ENCODE peak calls at places on chromosomes 1 and 21, in ten cellular contexts. One of them, this sample, is unnamed.

GRCh38 chr1:81998165-81998564 is 197.4 kb downstream of the ADGRL2 start:
- DNase-seq in stomach: no peak
- DNase-seq in kidney: no peak
- DNase-seq in sigmoid colon: no peak
- DNase-seq in Calu3: no peak
- DNase-seq in GM10248: no peak
- DNase-seq in CD4-positive, alpha-beta T cell: no peak
- DNase-seq in AG04450: no peak
- DNase-seq in NB4: no peak
- DNase-seq in testis: peak; percentile 30
- DNase-seq in this sample: no peak

GRCh38 chr1:211386931-211387330 is 60.3 kb downstream of the TRAF5 start:
- DNase-seq in AG04450: peak; percentile 2
- DNase-seq in NB4: no peak
- DNase-seq in CD4-positive, alpha-beta T cell: no peak
- DNase-seq in kidney: no peak
- DNase-seq in GM10248: no peak
- DNase-seq in testis: no peak
- DNase-seq in Calu3: no peak
- DNase-seq in sigmoid colon: no peak
- DNase-seq in stomach: no peak
- DNase-seq in this sample: no peak

GRCh38 chr1:11800756-11801433 is 4.9 kb downstream of the MTHFR start:
- DNase-seq in testis: no peak
- DNase-seq in sigmoid colon: peak; percentile 64
- DNase-seq in stomach: no peak
- DNase-seq in NB4: no peak
- DNase-seq in AG04450: no peak
- DNase-seq in kidney: peak; percentile 77
- DNase-seq in GM10248: no peak
- DNase-seq in CD4-positive, alpha-beta T cell: no peak
- DNase-seq in Calu3: peak; percentile 55
- DNase-seq in this sample: no peak

GRCh38 chr1:145983206-145983675 is 13.1 kb downstream of the TXNIP start:
- DNase-seq in CD4-positive, alpha-beta T cell: no peak
- DNase-seq in testis: no peak
- DNase-seq in NB4: no peak
- DNase-seq in sigmoid colon: peak; percentile 73
- DNase-seq in stomach: peak; percentile 88
- DNase-seq in Calu3: no peak
- DNase-seq in AG04450: no peak
- DNase-seq in GM10248: no peak
- DNase-seq in kidney: no peak
- DNase-seq in this sample: no peak

GRCh38 chr1:153977250-153978240 is at the start of gene JTB:
- DNase-seq in GM10248: peak; percentile 91
- DNase-seq in NB4: peak; percentile 90
- DNase-seq in Calu3: peak; percentile 90
- DNase-seq in kidney: peak; percentile 96
- DNase-seq in CD4-positive, alpha-beta T cell: peak; percentile 81
- DNase-seq in stomach: peak; percentile 91
- DNase-seq in AG04450: no peak
- DNase-seq in testis: peak; percentile 97
- DNase-seq in sigmoid colon: peak; percentile 93
- DNase-seq in this sample: peak; percentile 72

GRCh38 chr1:234849824-234850223 is 239.8 kb upstream of the IRF2BP2 start:
- DNase-seq in kidney: no peak
- DNase-seq in sigmoid colon: no peak
- DNase-seq in stomach: no peak
- DNase-seq in NB4: no peak
- DNase-seq in testis: no peak
- DNase-seq in CD4-positive, alpha-beta T cell: no peak
- DNase-seq in AG04450: no peak
- DNase-seq in Calu3: no peak
- DNase-seq in GM10248: no peak
- DNase-seq in this sample: no peak

GRCh38 chr21:39712976-39713375 is 32.0 kb upstream of the IGSF5 start:
- DNase-seq in stomach: no peak
- DNase-seq in GM10248: no peak
- DNase-seq in testis: no peak
- DNase-seq in CD4-positive, alpha-beta T cell: no peak
- DNase-seq in NB4: peak; percentile 5
- DNase-seq in Calu3: peak; percentile 6
- DNase-seq in kidney: no peak
- DNase-seq in sigmoid colon: no peak
- DNase-seq in AG04450: no peak
- DNase-seq in this sample: no peak

GRCh38 chr21:45421071-45421845 is 16.3 kb downstream of the COL18A1 start:
- DNase-seq in NB4: no peak
- DNase-seq in CD4-positive, alpha-beta T cell: no peak
- DNase-seq in testis: no peak
- DNase-seq in GM10248: no peak
- DNase-seq in stomach: peak; percentile 86
- DNase-seq in kidney: peak; percentile 93
- DNase-seq in Calu3: peak; percentile 82
- DNase-seq in AG04450: no peak
- DNase-seq in sigmoid colon: peak; percentile 68
- DNase-seq in this sample: no peak

GRCh38 chr21:43877936-43878575 is 13.0 kb downstream of the AGPAT3 start:
- DNase-seq in testis: no peak
- DNase-seq in CD4-positive, alpha-beta T cell: no peak
- DNase-seq in Calu3: no peak
- DNase-seq in sigmoid colon: no peak
- DNase-seq in GM10248: no peak
- DNase-seq in AG04450: no peak
- DNase-seq in kidney: no peak
- DNase-seq in NB4: no peak
- DNase-seq in stomach: no peak
- DNase-seq in this sample: no peak

GRCh38 chr1:177954076-177954475 is 15.8 kb downstream of the SEC16B start:
- DNase-seq in testis: no peak
- DNase-seq in kidney: no peak
- DNase-seq in AG04450: no peak
- DNase-seq in GM10248: no peak
- DNase-seq in NB4: no peak
- DNase-seq in sigmoid colon: no peak
- DNase-seq in CD4-positive, alpha-beta T cell: no peak
- DNase-seq in Calu3: no peak
- DNase-seq in stomach: no peak
- DNase-seq in this sample: no peak

GRCh38 chr1:177964336-177964735 is 5.5 kb downstream of the SEC16B start:
- DNase-seq in Calu3: no peak
- DNase-seq in kidney: no peak
- DNase-seq in NB4: no peak
- DNase-seq in sigmoid colon: no peak
- DNase-seq in AG04450: no peak
- DNase-seq in GM10248: no peak
- DNase-seq in stomach: no peak
- DNase-seq in testis: no peak
- DNase-seq in CD4-positive, alpha-beta T cell: no peak
- DNase-seq in this sample: no peak

GRCh38 chr1:177960939-177961622 is 8.8 kb downstream of the SEC16B start:
- DNase-seq in kidney: no peak
- DNase-seq in Calu3: no peak
- DNase-seq in AG04450: no peak
- DNase-seq in CD4-positive, alpha-beta T cell: no peak
- DNase-seq in testis: no peak
- DNase-seq in NB4: no peak
- DNase-seq in sigmoid colon: no peak
- DNase-seq in GM10248: no peak
- DNase-seq in stomach: no peak
- DNase-seq in this sample: no peak

GRCh38 chr1:177958092-177958491 is 11.8 kb downstream of the SEC16B start:
- DNase-seq in CD4-positive, alpha-beta T cell: no peak
- DNase-seq in Calu3: no peak
- DNase-seq in GM10248: no peak
- DNase-seq in kidney: no peak
- DNase-seq in AG04450: no peak
- DNase-seq in testis: no peak
- DNase-seq in NB4: no peak
- DNase-seq in sigmoid colon: no peak
- DNase-seq in stomach: no peak
- DNase-seq in this sample: no peak

DNA sequence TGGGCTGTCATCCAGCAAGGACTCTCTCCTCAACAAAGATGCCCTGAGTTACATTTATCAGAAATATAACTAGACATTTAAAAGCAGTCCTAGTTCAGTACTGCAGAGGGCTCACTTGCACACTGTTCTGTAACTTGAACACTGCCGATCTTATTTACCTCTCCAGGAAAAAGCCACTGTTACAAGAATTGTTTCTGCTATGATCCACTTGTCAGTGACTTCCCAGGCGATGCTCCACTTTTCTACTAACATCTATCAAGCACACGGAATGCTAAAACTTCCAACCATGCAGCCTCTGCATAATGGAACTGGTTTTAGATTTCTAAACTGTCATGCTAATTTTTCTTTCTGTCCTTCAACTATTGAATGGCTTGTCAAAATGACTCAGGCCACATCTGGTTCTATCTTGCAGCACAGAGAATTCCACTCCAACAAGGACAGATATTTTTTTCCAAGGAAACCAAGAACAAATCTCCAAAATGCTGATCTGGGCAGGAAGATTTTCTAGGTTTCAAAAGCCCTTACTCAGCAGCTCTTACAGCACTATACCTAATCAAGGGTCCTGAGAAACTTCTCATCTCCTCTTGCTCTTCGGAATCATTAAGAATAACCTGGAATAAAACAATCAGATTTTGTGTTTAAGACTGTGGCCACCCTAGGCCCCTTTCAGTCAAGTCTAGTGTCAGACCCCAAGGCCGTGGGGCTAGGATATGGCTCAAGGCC is 9.9 kb downstream of the SEC16B start:
- DNase-seq in kidney: no peak
- DNase-seq in CD4-positive, alpha-beta T cell: no peak
- DNase-seq in GM10248: no peak
- DNase-seq in AG04450: no peak
- DNase-seq in testis: no peak
- DNase-seq in NB4: peak; percentile 24
- DNase-seq in Calu3: peak; percentile 13
- DNase-seq in stomach: no peak
- DNase-seq in sigmoid colon: no peak
- DNase-seq in this sample: no peak
- TF ChIP-seq CTCF in kidney: peak; percentile 32
- TF ChIP-seq CTCF in CD4-positive, alpha-beta T cell: no peak
- TF ChIP-seq CTCF in GM10248: no peak
- TF ChIP-seq CTCF in AG04450: peak; percentile 61
- TF ChIP-seq CTCF in testis: peak; percentile 26
- TF ChIP-seq CTCF in NB4: no peak
- TF ChIP-seq CTCF in Calu3: peak; percentile 40
- TF ChIP-seq CTCF in stomach: no peak
- TF ChIP-seq CTCF in sigmoid colon: no peak
- TF ChIP-seq CTCF in this sample: no peak

DNA sequence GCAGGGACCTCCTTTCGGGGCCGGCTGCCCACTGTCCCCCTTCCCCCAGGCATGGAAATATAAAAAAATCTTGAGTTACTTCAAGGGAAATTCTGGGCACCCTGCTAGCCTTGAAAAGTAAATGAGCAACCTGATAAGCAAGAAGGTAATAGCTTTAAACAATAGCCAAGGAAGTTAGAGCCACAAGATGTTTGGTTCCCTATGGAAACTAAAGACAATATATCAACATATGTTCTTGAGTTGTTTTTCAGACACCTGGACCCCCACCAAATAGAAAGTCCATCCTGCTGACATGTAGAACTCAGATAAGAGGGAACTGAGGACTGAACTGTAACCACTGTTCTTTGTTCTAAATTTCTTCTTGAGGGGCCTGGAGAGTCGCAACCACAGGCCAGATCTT is 19.3 kb upstream of the SLC35A3 start:
- DNase-seq in GM10248: no peak
- DNase-seq in Calu3: no peak
- DNase-seq in CD4-positive, alpha-beta T cell: no peak
- DNase-seq in sigmoid colon: no peak
- DNase-seq in AG04450: no peak
- DNase-seq in stomach: no peak
- DNase-seq in testis: no peak
- DNase-seq in NB4: no peak
- DNase-seq in kidney: no peak
- DNase-seq in this sample: no peak
- TF ChIP-seq CTCF in GM10248: no peak
- TF ChIP-seq CTCF in Calu3: no peak
- TF ChIP-seq CTCF in CD4-positive, alpha-beta T cell: no peak
- TF ChIP-seq CTCF in sigmoid colon: no peak
- TF ChIP-seq CTCF in AG04450: no peak
- TF ChIP-seq CTCF in stomach: no peak
- TF ChIP-seq CTCF in testis: no peak
- TF ChIP-seq CTCF in NB4: no peak
- TF ChIP-seq CTCF in kidney: no peak
- TF ChIP-seq CTCF in this sample: no peak

GRCh38 chr1:200896571-200897187 is 2.0 kb downstream of the INAVA start:
- DNase-seq in CD4-positive, alpha-beta T cell: no peak
- DNase-seq in sigmoid colon: no peak
- DNase-seq in NB4: peak; percentile 92
- DNase-seq in kidney: peak; percentile 90
- DNase-seq in stomach: peak; percentile 78
- DNase-seq in AG04450: no peak
- DNase-seq in testis: no peak
- DNase-seq in GM10248: no peak
- DNase-seq in Calu3: peak; percentile 97
- DNase-seq in this sample: no peak

GRCh38 chr1:200895448-200895799 is 724 bp downstream of the INAVA start:
- DNase-seq in CD4-positive, alpha-beta T cell: no peak
- DNase-seq in GM10248: no peak
- DNase-seq in kidney: no peak
- DNase-seq in stomach: no peak
- DNase-seq in NB4: no peak
- DNase-seq in testis: no peak
- DNase-seq in AG04450: no peak
- DNase-seq in Calu3: peak; percentile 40
- DNase-seq in sigmoid colon: no peak
- DNase-seq in this sample: no peak

GRCh38 chr1:200893411-200893901 is 1.2 kb upstream of the INAVA start:
- DNase-seq in Calu3: peak; percentile 78
- DNase-seq in stomach: no peak
- DNase-seq in testis: no peak
- DNase-seq in AG04450: no peak
- DNase-seq in CD4-positive, alpha-beta T cell: no peak
- DNase-seq in GM10248: no peak
- DNase-seq in kidney: no peak
- DNase-seq in NB4: no peak
- DNase-seq in sigmoid colon: no peak
- DNase-seq in this sample: no peak

GRCh38 chr1:200895801-200896570 is 1.3 kb downstream of the INAVA start:
- DNase-seq in sigmoid colon: no peak
- DNase-seq in AG04450: no peak
- DNase-seq in CD4-positive, alpha-beta T cell: no peak
- DNase-seq in GM10248: peak; percentile 73
- DNase-seq in stomach: no peak
- DNase-seq in Calu3: peak; percentile 55
- DNase-seq in testis: no peak
- DNase-seq in kidney: no peak
- DNase-seq in NB4: peak; percentile 68
- DNase-seq in this sample: no peak

GRCh38 chr1:200894712-200895447 is at the start of gene INAVA:
- DNase-seq in kidney: peak; percentile 93
- DNase-seq in testis: no peak
- DNase-seq in Calu3: peak; percentile 87
- DNase-seq in CD4-positive, alpha-beta T cell: no peak
- DNase-seq in stomach: peak; percentile 80
- DNase-seq in AG04450: no peak
- DNase-seq in sigmoid colon: no peak
- DNase-seq in NB4: no peak
- DNase-seq in GM10248: no peak
- DNase-seq in this sample: no peak
- TF ChIP-seq CTCF in kidney: no peak
- TF ChIP-seq CTCF in testis: no peak
- TF ChIP-seq CTCF in Calu3: no peak
- TF ChIP-seq CTCF in CD4-positive, alpha-beta T cell: no peak
- TF ChIP-seq CTCF in stomach: no peak
- TF ChIP-seq CTCF in AG04450: no peak
- TF ChIP-seq CTCF in sigmoid colon: no peak
- TF ChIP-seq CTCF in NB4: no peak
- TF ChIP-seq CTCF in GM10248: no peak
- TF ChIP-seq CTCF in this sample: no peak

GRCh38 chr1:97243973-97244560 is 522.5 kb downstream of the PTBP2 start:
- DNase-seq in testis: no peak
- DNase-seq in AG04450: no peak
- DNase-seq in CD4-positive, alpha-beta T cell: no peak
- DNase-seq in sigmoid colon: no peak
- DNase-seq in NB4: peak; percentile 24
- DNase-seq in Calu3: no peak
- DNase-seq in stomach: no peak
- DNase-seq in kidney: no peak
- DNase-seq in GM10248: no peak
- DNase-seq in this sample: no peak
- TF ChIP-seq CTCF in testis: no peak
- TF ChIP-seq CTCF in AG04450: peak; percentile 61
- TF ChIP-seq CTCF in CD4-positive, alpha-beta T cell: peak; percentile 12
- TF ChIP-seq CTCF in sigmoid colon: no peak
- TF ChIP-seq CTCF in NB4: no peak
- TF ChIP-seq CTCF in Calu3: peak; percentile 26
- TF ChIP-seq CTCF in stomach: no peak
- TF ChIP-seq CTCF in kidney: no peak
- TF ChIP-seq CTCF in GM10248: peak; percentile 42
- TF ChIP-seq CTCF in this sample: no peak

This sample was measured in activated B cell treated with CpG ODN at 0.5 μM for 24 hours.